ENCODE peak calls at places on chromosomes 6 and 20, in ten cellular contexts. Q is colonic mucosa, W is pancreas, N is psoas muscle, T is H9, R is PC-3, C is IMR-90, M is heart left ventricle, J is mammary epithelial cell, Z is K562. G is an unnamed sample. For H3K27me3 and H3K4me1, the result is how much of the 10 kb centered on the place peaks cover.

GRCh38 chr20:58071991-58072390 is 156.5 kb downstream of the ANKRD60 start:
- DNase-seq in Q (peak), W (no peak), N (no peak), T (no peak), R (no peak), C (no peak), M (no peak), J (no peak), Z (no peak), G (no peak)

GRCh38 chr20:36461600-36462439 is 79.5 kb upstream of the MYL9 start:
- DNase-seq in Q (peak), W (peak), N (peak), T (peak), R (peak), C (peak), M (peak), J (peak), Z (peak), G (no peak)

GRCh38 chr6:35558571-35558970 is 45.9 kb upstream of the TULP1 start:
- DNase-seq in Q (no peak), W (no peak), N (no peak), T (no peak), R (no peak), C (no peak), M (no peak), J (no peak), Z (no peak), G (no peak)

GRCh38 chr20:14481863-14482262 is 144.5 kb upstream of the FLRT3 start:
- DNase-seq in Q (no peak), W (no peak), N (no peak), T (no peak), R (peak), C (peak), M (no peak), J (peak), Z (no peak), G (no peak)

GRCh38 chr20:58109126-58109880 is 119.2 kb downstream of the ANKRD60 start:
- DNase-seq in Q (no peak), W (no peak), N (no peak), T (peak), R (peak), C (peak), M (no peak), J (peak), Z (no peak), G (no peak)

GRCh38 chr6:123042412-123042811 is 46.4 kb downstream of the CLVS2 start:
- DNase-seq in Q (no peak), W (no peak), N (no peak), T (no peak), R (no peak), C (no peak), M (no peak), J (no peak), Z (no peak), G (no peak)

GRCh38 chr6:121951918-121952379 is 447.5 kb upstream of the HSF2 start:
- DNase-seq in Q (no peak), W (no peak), N (no peak), T (no peak), R (peak), C (peak), M (no peak), J (peak), Z (no peak), G (no peak)

GRCh38 chr6:85865665-85866372 is 223.1 kb upstream of the SYNCRIP start:
- DNase-seq in Q (peak), W (no peak), N (no peak), T (no peak), R (peak), C (peak), M (no peak), J (peak), Z (no peak), G (no peak)

GRCh38 chr6:143969077-143969476 is 39.0 kb downstream of the PLAGL1 start:
- DNase-seq in Q (no peak), W (no peak), N (no peak), T (no peak), R (no peak), C (no peak), M (no peak), J (no peak), Z (no peak), G (no peak)

GRCh38 chr6:139820191-139820590 is 445.7 kb upstream of the CITED2 start:
- DNase-seq in Q (no peak), W (no peak), N (no peak), T (no peak), R (peak), C (peak), M (no peak), J (peak), Z (no peak), G (no peak)

GRCh38 chr6:159036673-159037072 is 8.1 kb downstream of the TAGAP start:
- DNase-seq in Q (peak), W (no peak), N (no peak), T (no peak), R (no peak), C (no peak), M (no peak), J (no peak), Z (no peak), G (peak)

GRCh38 chr20:58712823-58713731 is 20.5 kb downstream of the NPEPL1 start:
- DNase-seq in Q (peak), W (peak), N (no peak), T (peak), R (no peak), C (no peak), M (peak), J (no peak), Z (no peak), G (no peak)

GRCh38 chr6:17096657-17097056 is 5.2 kb upstream of the STMND1 start:
- DNase-seq in Q (no peak), W (no peak), N (no peak), T (no peak), R (peak), C (no peak), M (no peak), J (no peak), Z (no peak), G (no peak)

GRCh38 chr6:110710115-110710514 is 105.2 kb downstream of the CDK19 start:
- DNase-seq in Q (no peak), W (no peak), N (no peak), T (no peak), R (no peak), C (no peak), M (no peak), J (no peak), Z (no peak), G (no peak)

GRCh38 chr6:112232845-112233256 is 21.5 kb downstream of the LAMA4 start:
- DNase-seq in Q (no peak), W (no peak), N (no peak), T (no peak), R (no peak), C (peak), M (peak), J (no peak), Z (no peak), G (no peak)

GRCh38 chr6:118693562-118693961 is 42.2 kb upstream of the CEP85L start:
- DNase-seq in Q (no peak), W (no peak), N (no peak), T (no peak), R (no peak), C (no peak), M (no peak), J (no peak), Z (no peak), G (no peak)

GRCh38 chr6:111573892-111574800 is 31.5 kb downstream of the TRAF3IP2 start:
- DNase-seq in Q (no peak), W (no peak), N (no peak), T (no peak), R (peak), C (peak), M (peak), J (peak), Z (no peak), G (no peak)

GRCh38 chr20:30503992-30504570 is 753.4 kb upstream of the DEFB115 start:
- DNase-seq in Q (no peak), W (no peak), N (no peak), T (no peak), R (no peak), C (no peak), M (no peak), J (no peak), Z (no peak), G (no peak)

GRCh38 chr6:77650098-77650663 is 2.7 kb upstream of the MEI4 start:
- DNase-seq in Q (no peak), W (peak), N (peak), T (peak), R (no peak), C (no peak), M (peak), J (no peak), Z (peak), G (peak)

GRCh38 chr20:20864346-20865096 is 152.1 kb upstream of the RALGAPA2 start:
- DNase-seq in Q (no peak), W (no peak), N (no peak), T (no peak), R (peak), C (no peak), M (no peak), J (peak), Z (no peak), G (no peak)

GRCh38 chr6:1726341-1726763 is 116.6 kb downstream of the FOXC1 start:
- DNase-seq in Q (no peak), W (no peak), N (no peak), T (no peak), R (no peak), C (no peak), M (no peak), J (no peak), Z (no peak), G (no peak)

GRCh38 chr6:16539086-16539931 is 222.0 kb downstream of the ATXN1 start:
- DNase-seq in Q (no peak), W (no peak), N (no peak), T (no peak), R (no peak), C (no peak), M (no peak), J (peak), Z (no peak), G (no peak)

GRCh38 chr6:159594750-159595117 is 98.3 kb downstream of the SOD2 start:
- DNase-seq in Q (no peak), W (no peak), N (no peak), T (no peak), R (peak), C (peak), M (no peak), J (peak), Z (no peak), G (no peak)

GRCh38 chr20:23050847-23051627 is 1.6 kb upstream of the THBD start:
- DNase-seq in Q (peak), W (peak), N (peak), T (peak), R (peak), C (peak), M (peak), J (peak), Z (peak), G (peak)

GRCh38 chr6:164035912-164036485 is 621.5 kb downstream of the QKI start:
- DNase-seq in Q (no peak), W (no peak), N (no peak), T (no peak), R (peak), C (no peak), M (no peak), J (no peak), Z (no peak), G (no peak)

GRCh38 chr6:158684745-158685355 is 35.0 kb downstream of the SYTL3 start:
- DNase-seq in Q (peak), W (no peak), N (no peak), T (no peak), R (no peak), C (no peak), M (no peak), J (no peak), Z (no peak), G (no peak)

GRCh38 chr6:100470721-100471120 is 6.0 kb upstream of the SIM1 start:
- DNase-seq in Q (no peak), W (no peak), N (no peak), T (no peak), R (peak), C (no peak), M (no peak), J (no peak), Z (no peak), G (no peak)

GRCh38 chr6:21393426-21394165 is 200.0 kb upstream of the SOX4 start:
- DNase-seq in Q (no peak), W (no peak), N (no peak), T (no peak), R (no peak), C (no peak), M (no peak), J (no peak), Z (no peak), G (no peak)

GRCh38 chr6:97586344-97586743 is 303.3 kb upstream of the MMS22L start:
- DNase-seq in Q (no peak), W (no peak), N (no peak), T (no peak), R (no peak), C (peak), M (no peak), J (peak), Z (no peak), G (no peak)

GRCh38 chr6:13924146-13924948 is 405 bp upstream of the RNF182 start:
- DNase-seq in Q (no peak), W (no peak), N (peak), T (peak), R (peak), C (peak), M (peak), J (no peak), Z (peak), G (peak)

GRCh38 chr6:20790032-20790791 is 256.0 kb downstream of the CDKAL1 start:
- DNase-seq in Q (no peak), W (no peak), N (no peak), T (no peak), R (no peak), C (no peak), M (no peak), J (no peak), Z (no peak), G (no peak)

GRCh38 chr6:63441266-63441956 is 121.6 kb upstream of the LGSN start:
- DNase-seq in Q (no peak), W (no peak), N (no peak), T (peak), R (no peak), C (no peak), M (no peak), J (no peak), Z (peak), G (no peak)

GRCh38 chr6:34202329-34203201 is 34.1 kb upstream of the HMGA1 start:
- DNase-seq in Q (no peak), W (no peak), N (no peak), T (peak), R (no peak), C (no peak), M (no peak), J (no peak), Z (peak), G (no peak)

GRCh38 chr6:30685977-30686907 is at the start of gene PPP1R18:
- DNase-seq in Q (peak), W (peak), N (peak), T (peak), R (peak), C (peak), M (peak), J (peak), Z (peak), G (peak)

GRCh38 chr20:1569417-1569861 is 11.9 kb upstream of the SIRPD start:
- DNase-seq in Q (no peak), W (no peak), N (no peak), T (no peak), R (peak), C (peak), M (no peak), J (peak), Z (peak), G (no peak)

GRCh38 chr6:42313941-42314570 is 96.4 kb upstream of the MRPS10 start:
- DNase-seq in Q (no peak), W (no peak), N (no peak), T (no peak), R (peak), C (peak), M (peak), J (no peak), Z (peak), G (no peak)

DNA sequence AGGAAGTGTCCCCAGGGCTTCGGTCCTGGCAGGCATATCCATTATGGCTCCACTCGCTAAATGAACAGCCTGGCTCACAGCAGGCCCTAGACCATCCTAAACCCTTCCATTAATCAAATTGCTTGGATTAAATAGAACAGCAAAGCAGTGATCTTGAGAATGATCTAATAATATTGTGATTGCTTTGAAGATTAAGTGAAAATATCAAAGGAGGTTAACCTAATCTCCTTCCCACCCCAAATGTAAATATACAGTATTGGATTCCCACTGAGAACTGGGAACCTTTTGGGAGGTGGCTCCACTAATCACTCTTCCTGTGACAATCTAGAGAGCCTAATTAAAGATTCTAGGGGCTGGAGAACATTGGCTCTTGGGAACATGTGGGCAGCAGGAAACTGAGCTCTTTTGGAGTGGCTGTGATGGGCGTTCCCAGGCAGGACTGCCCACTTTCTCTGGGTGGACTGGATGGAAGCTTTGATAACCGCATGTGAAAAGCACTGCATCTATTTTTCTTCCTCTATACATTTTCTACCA is 68.3 kb upstream of the FRMD1 start:
- DNase-seq in Q (peak), W (no peak), N (no peak), T (no peak), R (no peak), C (no peak), M (no peak), J (no peak), Z (no peak), G (no peak)
- H3K27me3 ChIP-seq in Q (under half), W (under half), N (under half), T (under half), R (under half), C (under half), M (under half), J (under half), Z (under half), G (under half)

GRCh38 chr20:38153011-38153329 is 12.1 kb downstream of the TGM2 start:
- DNase-seq in Q (no peak), W (no peak), N (no peak), T (no peak), R (peak), C (no peak), M (peak), J (no peak), Z (no peak), G (no peak)
- H3K4me1 ChIP-seq in Q (under half), W (under half), N (under half), T (under half), R (under half), C (under half), M (half or more), J (under half), Z (under half), G (half or more)

GRCh38 chr20:37567331-37567665 is 39.6 kb upstream of the BLCAP start:
- DNase-seq in Q (no peak), W (peak), N (no peak), T (no peak), R (no peak), C (no peak), M (no peak), J (no peak), Z (no peak), G (no peak)
- H3K27me3 ChIP-seq in Q (under half), W (under half), N (under half), T (under half), R (under half), C (half or more), M (half or more), J (under half), Z (under half), G (under half)

GRCh38 chr20:44600301-44600700 is 17.9 kb downstream of the PKIG start:
- DNase-seq in Q (no peak), W (no peak), N (no peak), T (no peak), R (no peak), C (no peak), M (no peak), J (no peak), Z (no peak), G (no peak)

GRCh38 chr20:44606725-44607441 is 24.5 kb downstream of the PKIG start:
- DNase-seq in Q (no peak), W (no peak), N (no peak), T (no peak), R (no peak), C (no peak), M (no peak), J (no peak), Z (no peak), G (no peak)

GRCh38 chr20:44601801-44602204 is 19.4 kb downstream of the PKIG start:
- DNase-seq in Q (no peak), W (no peak), N (peak), T (no peak), R (no peak), C (peak), M (peak), J (no peak), Z (no peak), G (no peak)

GRCh38 chr20:44600758-44601562 is 18.6 kb downstream of the PKIG start:
- DNase-seq in Q (no peak), W (no peak), N (peak), T (no peak), R (no peak), C (peak), M (peak), J (no peak), Z (no peak), G (no peak)

GRCh38 chr20:44603327-44603726 is 20.9 kb downstream of the PKIG start:
- DNase-seq in Q (no peak), W (no peak), N (no peak), T (no peak), R (no peak), C (no peak), M (no peak), J (no peak), Z (no peak), G (no peak)
- H3K4me1 ChIP-seq in Q (under half), W (under half), N (half or more), T (under half), R (under half), C (under half), M (half or more), J (under half), Z (under half), G (under half)

DNA sequence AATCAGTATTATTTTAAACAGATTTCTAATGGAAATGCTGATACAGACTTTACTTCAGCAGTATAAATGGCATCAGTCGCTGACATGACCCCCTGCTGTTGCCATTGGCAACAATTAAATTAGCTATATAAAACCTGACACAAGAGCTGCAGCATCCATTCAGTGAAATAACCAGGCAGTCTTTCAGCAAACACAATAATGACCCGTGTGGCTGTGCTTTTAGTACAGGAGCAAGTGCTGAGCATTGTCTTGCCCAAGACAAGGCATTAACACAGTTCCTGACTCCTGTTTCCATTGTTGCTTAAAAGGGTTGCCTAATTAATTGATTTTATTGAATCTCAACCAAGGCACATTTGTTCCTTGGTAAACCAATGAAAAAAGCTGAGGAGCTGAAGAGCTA is 382.1 kb downstream of the HACE1 start:
- DNase-seq in Q (no peak), W (no peak), N (no peak), T (no peak), R (no peak), C (no peak), M (no peak), J (no peak), Z (no peak), G (no peak)
- H3K27me3 ChIP-seq in Q (under half), W (under half), N (under half), T (under half), R (under half), C (under half), M (under half), J (under half), Z (under half), G (under half)

GRCh38 chr6:142871910-142872331 is 73.1 kb downstream of the HIVEP2 start:
- DNase-seq in Q (peak), W (no peak), N (no peak), T (no peak), R (peak), C (peak), M (no peak), J (peak), Z (no peak), G (peak)
- H3K4me1 ChIP-seq in Q (under half), W (half or more), N (half or more), T (under half), R (under half), C (under half), M (half or more), J (under half), Z (under half), G (under half)

DNA sequence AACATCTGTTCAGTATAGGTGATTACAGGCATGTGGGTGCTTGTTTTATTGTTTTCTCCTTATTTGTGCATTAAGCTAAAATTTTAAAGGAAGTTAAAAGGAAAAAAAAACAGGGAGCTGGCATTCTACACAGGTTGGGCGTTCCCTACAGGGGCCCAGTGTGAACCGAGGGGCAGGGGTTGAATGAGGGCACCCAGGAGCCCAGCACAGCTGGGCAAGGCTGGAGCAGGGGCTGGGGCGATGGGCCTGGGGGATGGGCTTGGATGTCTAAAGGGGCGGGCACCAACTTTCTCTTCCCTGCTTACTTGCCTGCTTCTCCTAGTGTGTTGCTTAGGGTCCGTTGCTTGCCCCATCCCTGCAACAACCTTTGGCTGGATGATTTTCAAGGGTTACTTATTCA is 230.2 kb upstream of the RNF24 start:
- DNase-seq in Q (no peak), W (no peak), N (no peak), T (no peak), R (no peak), C (no peak), M (no peak), J (no peak), Z (no peak), G (no peak)
- H3K27me3 ChIP-seq in Q (under half), W (under half), N (half or more), T (under half), R (under half), C (under half), M (half or more), J (under half), Z (under half), G (under half)

G was measured in upper lobe of left lung.